ENCODE peak calls at places on chromosome 1, in five cellular contexts. O is Panc1; R is hepatocyte; J is coronary artery; B is CD8-positive, alpha-beta memory T cell. Q is an unnamed sample.

GRCh38 chr1:53070621-53071020 is 8.6 kb downstream of the PODN start:
- DNase-seq in O (no peak), R (no peak), J (no peak), B (no peak), Q (no peak)

GRCh38 chr1:60989745-60990718 is 92.3 kb upstream of the NFIA start:
- DNase-seq in O (no peak), R (peak), J (no peak), B (no peak), Q (peak)

GRCh38 chr1:18592368-18592767 is 38.3 kb upstream of the PAX7 start:
- DNase-seq in O (no peak), R (no peak), J (no peak), B (no peak), Q (no peak)

GRCh38 chr1:177439301-177439700 is 268.5 kb downstream of the BRINP2 start:
- DNase-seq in O (no peak), R (no peak), J (no peak), B (no peak), Q (no peak)

GRCh38 chr1:67814121-67814772 is 19.0 kb downstream of the GNG12 start:
- DNase-seq in O (no peak), R (no peak), J (no peak), B (no peak), Q (no peak)

GRCh38 chr1:169529068-169529642 is 43.4 kb upstream of the SLC19A2 start:
- DNase-seq in O (no peak), R (peak), J (no peak), B (no peak), Q (no peak)

GRCh38 chr1:54559771-54560231 is 11.8 kb downstream of the ACOT11 start:
- DNase-seq in O (no peak), R (peak), J (no peak), B (no peak), Q (no peak)

GRCh38 chr1:51906306-51907078 is 28.0 kb upstream of the NRDC start:
- DNase-seq in O (no peak), R (no peak), J (no peak), B (no peak), Q (no peak)

GRCh38 chr1:42142894-42143675 is 10.1 kb upstream of the GUCA2B start:
- DNase-seq in O (no peak), R (no peak), J (no peak), B (no peak), Q (no peak)

GRCh38 chr1:203072911-203073310 is 12.9 kb downstream of the MYOG start:
- DNase-seq in O (no peak), R (no peak), J (no peak), B (no peak), Q (no peak)

GRCh38 chr1:107550358-107550757 is 409.5 kb downstream of the NTNG1 start:
- DNase-seq in O (no peak), R (no peak), J (no peak), B (no peak), Q (no peak)

GRCh38 chr1:7389201-7389785 is 381.8 kb upstream of the VAMP3 start:
- DNase-seq in O (no peak), R (no peak), J (peak), B (no peak), Q (no peak)

GRCh38 chr1:92940541-92940940 is 20.7 kb downstream of the DIPK1A start:
- DNase-seq in O (no peak), R (no peak), J (no peak), B (no peak), Q (no peak)

GRCh38 chr1:230901711-230902110 is 33.4 kb upstream of the C1orf198 start:
- DNase-seq in O (no peak), R (no peak), J (no peak), B (no peak), Q (no peak)

GRCh38 chr1:8238141-8239038 is 79.5 kb upstream of the SLC45A1 start:
- DNase-seq in O (peak), R (no peak), J (no peak), B (no peak), Q (no peak)

GRCh38 chr1:212267017-212267416 is 18.2 kb upstream of the PPP2R5A start:
- DNase-seq in O (no peak), R (no peak), J (no peak), B (no peak), Q (no peak)

GRCh38 chr1:10857689-10858088 is 61.2 kb upstream of the CASZ1 start:
- DNase-seq in O (no peak), R (no peak), J (no peak), B (no peak), Q (no peak)

GRCh38 chr1:86965012-86965826 is 50.8 kb downstream of the HS2ST1 start:
- DNase-seq in O (peak), R (peak), J (no peak), B (peak), Q (peak)

GRCh38 chr1:30901798-30902652 is 6.5 kb downstream of the SDC3 start:
- DNase-seq in O (no peak), R (no peak), J (no peak), B (no peak), Q (no peak)

GRCh38 chr1:71047635-71048607 is at the start of gene PTGER3:
- DNase-seq in O (no peak), R (peak), J (peak), B (peak), Q (peak)

GRCh38 chr1:32246888-32247273 is at the start of gene FAM167B:
- DNase-seq in O (no peak), R (no peak), J (no peak), B (no peak), Q (no peak)

GRCh38 chr1:99603699-99604595 is 42.0 kb upstream of the PALMD start:
- DNase-seq in O (no peak), R (no peak), J (no peak), B (no peak), Q (no peak)

GRCh38 chr1:203173156-203173555 is 2.5 kb downstream of the MYBPH start:
- DNase-seq in O (no peak), R (no peak), J (no peak), B (no peak), Q (no peak)

GRCh38 chr1:185534806-185535205 is 199.4 kb upstream of the HMCN1 start:
- DNase-seq in O (no peak), R (no peak), J (no peak), B (no peak), Q (peak)

GRCh38 chr1:64421377-64421776 is 48.6 kb upstream of the CACHD1 start:
- DNase-seq in O (no peak), R (no peak), J (no peak), B (no peak), Q (no peak)

GRCh38 chr1:965526-966134 is 652 bp upstream of the PLEKHN1 start:
- DNase-seq in O (no peak), R (no peak), J (no peak), B (no peak), Q (no peak)

DNA sequence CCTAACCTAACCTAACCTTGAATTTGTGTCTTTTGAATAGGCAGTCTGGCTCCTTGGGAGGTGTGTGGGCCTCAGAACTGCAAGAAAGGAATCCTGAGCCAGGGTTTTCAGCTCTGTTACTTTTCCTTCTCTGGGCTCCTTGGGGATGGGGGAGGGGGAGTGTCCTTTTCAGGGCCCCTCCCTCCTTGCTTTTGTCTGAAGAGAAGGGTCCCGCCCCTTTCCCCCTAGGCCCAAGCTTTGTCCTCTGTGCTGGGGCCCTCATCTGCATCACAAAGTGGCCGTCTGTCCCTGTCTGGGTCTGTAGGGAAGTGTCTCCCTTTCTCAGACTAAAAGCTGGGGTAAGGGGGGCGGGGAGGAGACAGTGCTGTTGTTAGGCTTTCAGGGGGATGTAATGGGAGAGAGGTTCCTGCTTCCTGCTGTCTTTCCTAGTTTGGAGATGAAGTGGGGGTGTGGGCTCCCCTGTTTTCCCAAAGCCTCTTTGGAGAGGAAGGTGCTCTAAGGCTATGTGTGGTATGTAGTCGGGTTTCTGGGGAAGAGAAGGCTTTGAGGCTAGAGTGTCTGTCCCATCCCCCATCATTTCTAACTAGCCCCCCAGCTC is 3.1 kb downstream of the AGO1 start:
- DNase-seq in O (no peak), R (peak), J (no peak), B (no peak), Q (peak)
- H3K27ac ChIP-seq in O (no peak), R (peak), J (no peak), B (no peak), Q (peak)

DNA sequence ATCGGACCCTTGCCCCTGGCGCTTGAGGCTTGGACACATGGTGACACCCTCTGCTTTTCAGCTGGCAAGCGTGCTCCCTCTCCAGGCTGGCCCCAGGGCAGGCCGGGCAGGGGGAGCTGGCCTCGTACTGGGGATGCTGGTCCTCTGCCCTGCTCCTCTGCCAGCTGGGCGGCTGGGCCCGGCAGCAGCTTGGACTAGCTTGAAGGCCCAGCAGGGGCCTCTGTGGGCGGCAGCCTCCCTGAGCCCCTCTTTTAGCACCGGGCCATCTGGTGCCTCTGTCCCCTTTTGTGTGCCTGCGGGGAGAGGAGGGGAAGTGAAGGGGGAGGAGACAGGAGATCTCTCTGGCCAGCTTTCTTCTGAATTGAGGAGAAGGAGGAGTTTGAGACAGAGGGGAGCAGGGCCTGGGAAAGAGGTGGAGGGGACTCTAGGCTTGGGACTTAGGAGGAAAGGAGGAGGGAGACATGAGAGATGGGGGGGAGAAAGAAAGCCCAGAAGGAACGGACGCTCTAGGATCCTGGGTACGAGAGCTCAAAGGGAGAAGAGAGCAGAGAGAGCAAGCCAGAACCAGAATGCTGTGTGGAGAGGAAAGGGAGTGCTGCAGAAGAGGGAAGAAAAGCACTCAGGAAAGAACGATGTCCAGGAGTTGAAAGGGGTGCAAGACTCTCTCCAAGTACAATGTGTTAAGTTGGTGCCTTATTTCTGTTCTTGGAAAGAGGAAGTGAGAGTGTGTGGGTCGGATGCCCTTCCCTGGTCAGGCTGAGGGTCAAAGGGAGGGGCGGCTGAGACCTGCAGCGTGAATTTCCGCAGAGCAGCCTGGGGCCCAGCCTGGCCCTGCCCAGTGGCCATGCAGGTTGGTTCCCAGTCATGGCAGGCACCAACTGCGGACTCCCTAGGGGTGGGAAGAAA is 40.3 kb downstream of the IER5 start:
- DNase-seq in O (no peak), R (no peak), J (no peak), B (no peak), Q (peak)
- H3K27ac ChIP-seq in O (peak), R (no peak), J (peak), B (peak), Q (peak)

GRCh38 chr1:40451238-40451585 is 936 bp downstream of the ZFP69B start:
- DNase-seq in O (no peak), R (no peak), J (no peak), B (no peak), Q (no peak)
- H3K27ac ChIP-seq in O (peak), R (peak), J (no peak), B (no peak), Q (peak)

GRCh38 chr1:214454619-214455396 is 96.6 kb downstream of the PTPN14 start:
- DNase-seq in O (no peak), R (no peak), J (no peak), B (no peak), Q (peak)
- H3K27ac ChIP-seq in O (peak), R (peak), J (peak), B (no peak), Q (peak)

GRCh38 chr1:2327841-2328240 is 63.5 kb downstream of the MORN1 start:
- DNase-seq in O (no peak), R (no peak), J (no peak), B (no peak), Q (no peak)
- H3K27ac ChIP-seq in O (no peak), R (no peak), J (no peak), B (no peak), Q (no peak)

GRCh38 chr1:45470306-45470798 is 20.6 kb downstream of the TESK2 start:
- DNase-seq in O (no peak), R (no peak), J (no peak), B (no peak), Q (no peak)

DNA sequence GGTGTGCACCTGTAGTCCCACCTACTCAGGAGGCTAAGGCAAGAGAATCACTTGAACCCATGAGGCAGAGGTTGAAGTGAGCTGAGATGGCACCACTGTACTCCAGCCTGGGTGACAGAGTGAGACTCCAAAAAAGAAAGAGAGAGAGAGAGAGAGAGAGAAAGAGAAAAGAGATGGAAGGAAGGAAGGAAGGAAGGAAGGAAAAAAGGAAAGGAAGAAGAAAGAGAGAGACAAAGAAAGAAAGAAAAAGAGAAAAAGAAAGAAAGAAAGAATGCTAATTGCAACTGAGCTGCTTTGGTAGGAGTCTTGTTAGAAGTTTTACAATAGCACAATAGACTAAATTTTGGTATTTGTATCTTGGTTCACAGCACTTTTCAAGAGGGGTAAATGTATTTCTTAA is 25.7 kb downstream of the TESK2 start:
- DNase-seq in O (no peak), R (no peak), J (no peak), B (no peak), Q (no peak)
- H3K27ac ChIP-seq in O (no peak), R (no peak), J (no peak), B (no peak), Q (no peak)

DNA sequence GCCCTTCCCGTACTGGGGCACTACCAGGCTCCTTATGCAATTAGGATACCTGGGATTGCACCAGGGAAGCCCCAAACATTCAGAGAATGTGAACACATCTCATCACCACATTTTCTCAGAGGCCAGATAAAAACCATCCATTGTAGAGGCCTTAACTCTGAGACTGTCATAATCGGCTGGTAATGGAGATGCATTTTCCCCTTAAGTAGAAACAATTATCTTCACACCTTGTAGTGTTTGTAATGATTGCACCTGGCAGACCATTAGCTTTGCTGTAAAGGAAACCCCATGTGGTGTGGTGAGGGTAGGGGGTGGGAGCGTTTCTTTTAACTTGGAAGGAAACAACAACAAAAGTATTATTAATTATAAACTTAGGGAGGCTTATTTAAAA is 90.0 kb upstream of the TLR5 start:
- DNase-seq in O (no peak), R (no peak), J (peak), B (no peak), Q (no peak)
- H3K27ac ChIP-seq in O (no peak), R (peak), J (no peak), B (peak), Q (no peak)

GRCh38 chr1:221781102-221781744 is 39.3 kb upstream of the DUSP10 start:
- DNase-seq in O (no peak), R (no peak), J (no peak), B (no peak), Q (no peak)

GRCh38 chr1:221782970-221783369 is 41.1 kb upstream of the DUSP10 start:
- DNase-seq in O (no peak), R (no peak), J (no peak), B (no peak), Q (no peak)

GRCh38 chr1:221783936-221784335 is 42.0 kb upstream of the DUSP10 start:
- DNase-seq in O (no peak), R (no peak), J (no peak), B (peak), Q (no peak)

GRCh38 chr1:221782461-221782860 is 40.6 kb upstream of the DUSP10 start:
- DNase-seq in O (no peak), R (no peak), J (no peak), B (no peak), Q (no peak)

DNA sequence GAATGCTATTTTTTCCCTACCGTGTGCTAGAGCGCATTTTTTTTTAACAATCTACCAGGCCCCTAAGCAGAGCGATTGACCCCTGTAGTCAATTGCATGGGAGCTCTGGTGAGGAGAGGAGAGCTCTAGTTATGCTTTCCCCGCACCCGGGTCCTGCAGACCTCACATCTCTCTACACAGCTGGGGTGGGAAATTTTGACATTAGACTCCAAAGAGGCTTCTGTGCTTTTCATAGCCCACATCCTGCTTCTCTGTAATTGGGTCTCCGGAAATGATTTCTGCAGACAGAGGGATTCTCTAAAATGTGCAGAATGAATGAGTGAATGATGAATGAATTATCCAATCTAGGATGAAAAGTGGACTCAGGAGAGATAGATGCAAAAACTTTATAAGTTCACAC is 41.5 kb upstream of the DUSP10 start:
- DNase-seq in O (no peak), R (no peak), J (no peak), B (peak), Q (no peak)
- H3K27ac ChIP-seq in O (no peak), R (no peak), J (no peak), B (no peak), Q (no peak)

GRCh38 chr1:85576642-85577420 is 3.7 kb upstream of the CCN1 start:
- DNase-seq in O (peak), R (peak), J (peak), B (peak), Q (peak)

GRCh38 chr1:85579619-85580018 is 942 bp upstream of the CCN1 start:
- DNase-seq in O (peak), R (no peak), J (no peak), B (no peak), Q (no peak)

GRCh38 chr1:85576256-85576641 is 4.3 kb upstream of the CCN1 start:
- DNase-seq in O (peak), R (no peak), J (no peak), B (no peak), Q (no peak)

GRCh38 chr1:85578321-85579295 is 2.0 kb upstream of the CCN1 start:
- DNase-seq in O (peak), R (peak), J (no peak), B (no peak), Q (peak)

DNA sequence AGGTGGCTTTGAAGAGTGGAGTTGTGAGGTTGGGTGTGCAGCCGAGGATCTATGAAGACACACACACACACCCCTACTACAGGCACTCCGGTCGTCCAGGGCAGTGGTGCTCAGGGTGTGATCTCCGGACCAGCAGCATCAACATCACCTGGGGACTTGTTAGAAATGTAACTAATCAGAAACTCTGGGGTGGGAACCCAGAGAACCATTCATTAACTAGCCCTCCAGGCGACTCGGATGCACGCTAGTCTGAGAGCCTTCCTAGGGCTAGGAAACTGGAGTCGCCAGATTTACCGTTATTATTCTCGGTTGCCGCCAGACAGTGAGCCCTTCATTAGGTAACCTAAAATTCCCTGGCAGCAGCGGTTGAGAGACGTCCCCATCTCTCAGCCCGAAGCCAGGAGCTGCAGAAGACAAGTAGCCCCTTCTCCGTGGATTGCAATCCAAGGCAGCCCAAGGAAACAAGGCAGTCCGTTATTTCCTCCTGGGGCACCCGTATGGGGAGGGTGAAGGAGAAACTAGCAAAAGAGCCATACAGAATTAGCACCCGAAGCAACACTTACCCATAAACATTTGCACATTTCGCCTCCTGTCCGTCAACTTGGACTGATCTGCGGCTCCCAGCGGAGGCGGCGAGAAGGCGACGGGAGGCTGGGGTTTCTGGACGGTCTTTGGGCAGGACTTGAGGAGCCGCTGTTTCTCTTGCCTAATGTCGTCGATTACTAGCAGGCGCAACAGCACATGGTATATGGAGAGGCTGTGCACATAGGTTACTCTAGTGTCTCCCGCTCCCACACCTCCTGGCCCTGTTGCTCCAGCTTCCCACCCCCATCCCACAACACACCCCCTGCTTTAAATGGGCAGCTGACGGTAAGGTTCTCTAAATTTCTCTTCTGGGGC is 2.9 kb upstream of the CCN1 start:
- DNase-seq in O (peak), R (peak), J (peak), B (no peak), Q (peak)
- H3K27ac ChIP-seq in O (peak), R (peak), J (peak), B (no peak), Q (peak)

GRCh38 chr1:183125279-183125999 is 60.6 kb upstream of the LAMC2 start:
- DNase-seq in O (no peak), R (no peak), J (no peak), B (no peak), Q (no peak)

GRCh38 chr1:183126528-183126927 is 59.5 kb upstream of the LAMC2 start:
- DNase-seq in O (no peak), R (no peak), J (no peak), B (no peak), Q (no peak)

GRCh38 chr1:183124259-183124658 is 61.8 kb upstream of the LAMC2 start:
- DNase-seq in O (no peak), R (no peak), J (no peak), B (no peak), Q (no peak)

GRCh38 chr1:183129921-183130675 is 56.0 kb upstream of the LAMC2 start:
- DNase-seq in O (no peak), R (no peak), J (no peak), B (no peak), Q (no peak)

GRCh38 chr1:183126000-183126366 is 60.1 kb upstream of the LAMC2 start:
- DNase-seq in O (no peak), R (no peak), J (no peak), B (no peak), Q (no peak)
- H3K27ac ChIP-seq in O (no peak), R (peak), J (peak), B (no peak), Q (no peak)